ENCODE peak calls at places on chromosomes 11 and 22, in five cellular contexts. K, J, V, U and X are unnamed samples.

GRCh38 chr11:28860898-28861297 is 752.7 kb downstream of the METTL15 start:
- DNase-seq in U (no peak), K (peak), V (no peak), J (no peak), X (no peak)

GRCh38 chr11:77548552-77549439 is 41.0 kb upstream of the AQP11 start:
- DNase-seq in U (no peak), J (no peak), K (no peak), V (no peak), X (no peak)

GRCh38 chr11:134411887-134412507 is at the start of gene B3GAT1:
- DNase-seq in K (no peak), V (no peak), U (no peak), J (no peak), X (no peak)

GRCh38 chr22:17972385-17973181 is 51.8 kb downstream of the MICAL3 start:
- DNase-seq in K (peak), J (no peak), U (no peak), V (no peak), X (no peak)

GRCh38 chr11:78290293-78291176 is 101.8 kb downstream of the USP35 start:
- DNase-seq in K (peak), V (no peak), U (no peak), J (no peak), X (no peak)

GRCh38 chr22:30573594-30574094 is 821 bp downstream of the GAL3ST1 start:
- DNase-seq in J (no peak), K (no peak), V (no peak), U (no peak), X (no peak)

GRCh38 chr11:66688561-66689534 is 11.2 kb upstream of the RBM4B start:
- DNase-seq in J (no peak), U (no peak), K (no peak), V (no peak), X (no peak)

GRCh38 chr11:14179126-14179820 is 179.7 kb downstream of the RRAS2 start:
- DNase-seq in K (peak), U (no peak), V (no peak), J (no peak), X (no peak)

GRCh38 chr11:14075118-14075601 is 112.6 kb downstream of the SPON1 start:
- DNase-seq in V (peak), K (no peak), J (no peak), U (peak), X (peak)

GRCh38 chr11:117440258-117440657 is 112.6 kb downstream of the CEP164 start:
- DNase-seq in U (no peak), K (no peak), J (no peak), V (no peak), X (no peak)

GRCh38 chr22:39634530-39635399 is 64.2 kb downstream of the CACNA1I start:
- DNase-seq in V (no peak), J (no peak), U (no peak), K (peak), X (no peak)

GRCh38 chr11:57644748-57645715 is 4.7 kb downstream of the YPEL4 start:
- DNase-seq in K (peak), V (peak), U (peak), J (peak), X (peak)

GRCh38 chr11:134730096-134730495 is 318.1 kb upstream of the B3GAT1 start:
- DNase-seq in U (no peak), V (no peak), J (no peak), K (no peak), X (no peak)

GRCh38 chr11:124798991-124799383 is 1.2 kb downstream of the MSANTD2 start:
- DNase-seq in U (no peak), V (no peak), K (peak), J (no peak), X (no peak)